ENCODE peak calls at places on chromosomes 11 and 22, in five cellular contexts. Z, F, D, N and M are unnamed samples.

GRCh38 chr11:87493516-87493915 is 455.8 kb downstream of the TMEM135 start:
- DNase-seq in Z (no peak), F (no peak), D (no peak), N (no peak), M (no peak)

GRCh38 chr11:100676901-100677300 is 10.2 kb upstream of the ARHGAP42 start:
- DNase-seq in Z (no peak), F (no peak), D (no peak), N (no peak), M (no peak)

GRCh38 chr11:113137735-113138529 is 176.5 kb upstream of the TTC12 start:
- DNase-seq in Z (no peak), F (no peak), D (no peak), N (no peak), M (no peak)

GRCh38 chr11:121581607-121582006 is 128.8 kb upstream of the SORL1-AS1 start:
- DNase-seq in Z (no peak), F (no peak), D (no peak), N (no peak), M (no peak)

GRCh38 chr11:65274734-65275682 is 13.2 kb downstream of the POLA2 start:
- DNase-seq in Z (peak; percentile 79), F (peak; percentile 68), D (peak; percentile 47), N (peak; percentile 89), M (no peak)

GRCh38 chr11:57417056-57417455 is 9.9 kb downstream of the SLC43A3 start:
- DNase-seq in Z (no peak), F (no peak), D (no peak), N (no peak), M (no peak)

GRCh38 chr11:112949781-112950575 is 11.2 kb upstream of the NCAM1 start:
- DNase-seq in Z (no peak), F (no peak), D (peak; percentile 39), N (peak; percentile 56), M (no peak)

GRCh38 chr11:699753-700152 is 4.1 kb downstream of the TMEM80 start:
- DNase-seq in Z (no peak), F (no peak), D (no peak), N (no peak), M (no peak)

GRCh38 chr22:37661160-37661924 is 2.8 kb downstream of the PDXP start:
- DNase-seq in Z (no peak), F (peak; percentile 61), D (no peak), N (no peak), M (no peak)

GRCh38 chr11:34251640-34251980 is 106.2 kb downstream of the ABTB2 start:
- DNase-seq in Z (no peak), F (no peak), D (no peak), N (no peak), M (no peak)

GRCh38 chr11:131867457-131868257 is 497.2 kb downstream of the NTM start:
- DNase-seq in Z (no peak), F (peak; percentile 68), D (peak; percentile 62), N (peak; percentile 68), M (peak; percentile 33)

GRCh38 chr11:7640826-7641225 is 32.5 kb downstream of the CYB5R2 start:
- DNase-seq in Z (no peak), F (no peak), D (no peak), N (no peak), M (no peak)

GRCh38 chr11:5841797-5842196 is at the start of gene OR52E6:
- DNase-seq in Z (no peak), F (no peak), D (no peak), N (no peak), M (no peak)

GRCh38 chr11:10459029-10459970 is 4.2 kb downstream of the AMPD3 start:
- DNase-seq in Z (no peak), F (peak; percentile 77), D (no peak), N (no peak), M (no peak)

GRCh38 chr11:15911377-15912044 is 444.8 kb downstream of the SOX6 start:
- DNase-seq in Z (peak; percentile 58), F (no peak), D (peak; percentile 74), N (peak; percentile 32), M (no peak)

GRCh38 chr22:26648011-26648497 is 9.3 kb upstream of the MIAT start:
- DNase-seq in Z (no peak), F (no peak), D (no peak), N (no peak), M (no peak)

GRCh38 chr11:10087186-10087585 is 206.8 kb downstream of the SBF2 start:
- DNase-seq in Z (no peak), F (no peak), D (no peak), N (no peak), M (no peak)

GRCh38 chr11:2528301-2529050 is 83.7 kb downstream of the KCNQ1 start:
- DNase-seq in Z (peak; percentile 40), F (no peak), D (no peak), N (no peak), M (no peak)

GRCh38 chr11:108606070-108606469 is 12.5 kb upstream of the EXPH5 start:
- DNase-seq in Z (no peak), F (no peak), D (no peak), N (no peak), M (no peak)

GRCh38 chr11:29333993-29334780 is 682.6 kb downstream of the KCNA4 start:
- DNase-seq in Z (no peak), F (peak; percentile 81), D (no peak), N (no peak), M (no peak)

GRCh38 chr11:73353422-73353821 is 22.8 kb upstream of the RELT start:
- DNase-seq in Z (no peak), F (no peak), D (no peak), N (no peak), M (no peak)

GRCh38 chr22:47034076-47034808 is 271.8 kb downstream of the TBC1D22A start:
- DNase-seq in Z (peak; percentile 51), F (no peak), D (peak; percentile 2), N (no peak), M (no peak)

GRCh38 chr11:31804439-31805036 is 6.6 kb downstream of the PAX6 start:
- DNase-seq in Z (no peak), F (peak; percentile 44), D (no peak), N (no peak), M (no peak)

GRCh38 chr22:29524440-29525191 is 28.9 kb downstream of the THOC5 start:
- DNase-seq in Z (no peak), F (peak; percentile 84), D (no peak), N (no peak), M (no peak)

GRCh38 chr11:69080361-69080973 is 31.7 kb downstream of the TPCN2 start:
- DNase-seq in Z (no peak), F (no peak), D (no peak), N (no peak), M (no peak)

GRCh38 chr11:113167599-113167998 is 146.8 kb upstream of the TTC12 start:
- DNase-seq in Z (no peak), F (no peak), D (no peak), N (no peak), M (no peak)

GRCh38 chr22:35630387-35630793 is 13.3 kb upstream of the MB start:
- DNase-seq in Z (no peak), F (peak; percentile 41), D (no peak), N (no peak), M (no peak)

GRCh38 chr11:40384991-40385390 is 1074.5 kb downstream of the LRRC4C start:
- DNase-seq in Z (no peak), F (no peak), D (no peak), N (no peak), M (no peak)

GRCh38 chr11:61126266-61126665 is 24.0 kb downstream of the CD5 start:
- DNase-seq in Z (no peak), F (no peak), D (peak; percentile 48), N (peak; percentile 49), M (no peak)

GRCh38 chr22:39299829-39300178 is 19.6 kb downstream of the RPL3 start:
- DNase-seq in Z (no peak), F (no peak), D (no peak), N (peak; percentile 69), M (no peak)

GRCh38 chr22:39301108-39301507 is 18.3 kb downstream of the RPL3 start:
- DNase-seq in Z (no peak), F (no peak), D (no peak), N (no peak), M (no peak)

GRCh38 chr22:39301926-39302325 is 17.5 kb downstream of the RPL3 start:
- DNase-seq in Z (no peak), F (peak; percentile 87), D (no peak), N (no peak), M (no peak)

GRCh38 chr22:39298194-39298987 is 21.0 kb downstream of the RPL3 start:
- DNase-seq in Z (no peak), F (no peak), D (peak; percentile 48), N (no peak), M (peak; percentile 44)

GRCh38 chr22:39300198-39300830 is 19.1 kb downstream of the RPL3 start:
- DNase-seq in Z (no peak), F (no peak), D (peak; percentile 36), N (peak; percentile 71), M (no peak)
- H3K4me1 ChIP-seq in Z (peaks cover 38% of the 10 kb centered on the region), F (peaks cover 16% of the 10 kb centered on the region), D (peaks cover 48% of the 10 kb centered on the region), N (peaks cover 50% of the 10 kb centered on the region), M (peaks cover 10% of the 10 kb centered on the region)

DNA sequence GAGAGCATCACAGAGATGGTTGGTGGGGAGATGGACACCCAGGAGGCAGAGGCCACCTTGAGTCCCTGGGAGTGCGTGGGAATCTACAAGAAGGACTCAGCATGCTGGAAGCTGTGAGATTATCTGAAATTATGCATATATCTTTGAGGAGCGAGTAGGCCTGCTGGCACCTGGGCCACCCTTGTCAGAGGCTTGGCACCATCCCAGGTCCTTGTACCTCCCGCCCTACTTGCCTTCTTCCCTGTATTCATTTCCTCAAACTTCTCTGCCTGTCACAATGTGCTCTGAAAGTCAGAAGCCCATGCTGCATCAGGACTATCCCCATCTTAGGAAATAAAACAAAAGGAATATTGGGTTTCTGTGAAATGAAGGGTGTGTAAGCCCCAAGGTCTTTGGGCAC is 133.0 kb upstream of the CSNK2A3 start:
- DNase-seq in Z (no peak), F (no peak), D (no peak), N (no peak), M (no peak)
- H3K4me1 ChIP-seq in Z (no peaks in the 10 kb centered on the region), F (no peaks in the 10 kb centered on the region), D (peaks cover 13% of the 10 kb centered on the region), N (peaks cover 12% of the 10 kb centered on the region), M (no peaks in the 10 kb centered on the region)

DNA sequence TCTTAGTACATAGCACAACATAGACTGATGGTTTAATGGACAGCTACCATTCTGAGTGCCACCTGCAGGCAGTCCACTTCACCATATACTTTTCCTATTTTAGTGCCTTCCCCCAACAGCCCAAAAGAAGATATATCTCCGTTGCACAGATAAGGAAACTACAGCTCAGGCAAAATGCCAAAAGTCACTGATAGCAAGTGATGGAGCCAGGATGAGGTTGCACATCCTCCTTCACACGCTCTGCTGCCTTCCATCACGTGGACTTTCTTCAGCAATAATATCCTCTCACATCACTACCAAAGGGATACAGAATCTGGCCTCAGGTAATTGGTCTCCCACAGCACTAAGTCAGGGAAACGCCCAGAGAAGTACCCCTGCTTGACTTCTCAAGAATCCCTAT is 7.5 kb downstream of the TCF20 start:
- DNase-seq in Z (no peak), F (peak; percentile 59), D (no peak), N (no peak), M (no peak)
- H3K4me1 ChIP-seq in Z (peaks cover 10% of the 10 kb centered on the region), F (peaks cover 72% of the 10 kb centered on the region), D (peaks cover 15% of the 10 kb centered on the region), N (peaks cover 17% of the 10 kb centered on the region), M (peaks cover 9% of the 10 kb centered on the region)

GRCh38 chr11:118696673-118697226 is 17.3 kb upstream of the TREH start:
- DNase-seq in Z (no peak), F (no peak), D (no peak), N (no peak), M (no peak)
- H3K4me1 ChIP-seq in Z (peaks cover 9% of the 10 kb centered on the region), F (peaks cover 3% of the 10 kb centered on the region), D (no peaks in the 10 kb centered on the region), N (no peaks in the 10 kb centered on the region), M (no peaks in the 10 kb centered on the region)